ENCODE peak calls at places on chromosomes 6 and 20, in four cellular contexts. C is amygdala; X is ecto neural progenitor cell; Q is activated effector memory CD4-positive, alpha-beta T cell treated with Interleukin-2 at 50 U/mL for 16 hours. Z is an unnamed sample.

GRCh38 chr20:19885576-19885956 is 127.5 kb downstream of the RIN2 start:
- DNase-seq in C (no peak), Q (no peak), X (no peak), Z (no peak)

GRCh38 chr6:126905917-126906316 is 212.6 kb upstream of the RSPO3 start:
- DNase-seq in X (no peak), C (no peak), Q (no peak), Z (no peak)

GRCh38 chr20:63223121-63223825 is 7.3 kb upstream of the YTHDF1 start:
- DNase-seq in Q (peak; percentile 25), C (no peak), X (peak; percentile 73), Z (peak; percentile 50)

GRCh38 chr6:135497412-135498177 is at the start of gene AHI1:
- DNase-seq in Q (peak; percentile 81), C (peak; percentile 71), X (peak; percentile 96), Z (peak; percentile 82)

GRCh38 chr6:144467153-144467762 is 182.1 kb downstream of the UTRN start:
- DNase-seq in Q (no peak), C (no peak), X (no peak), Z (no peak)

GRCh38 chr6:116405663-116406329 is 35.0 kb downstream of the DSE start:
- DNase-seq in C (no peak), Q (no peak), X (no peak), Z (no peak)

GRCh38 chr20:38321959-38322598 is 18.1 kb downstream of the BPI start:
- DNase-seq in Q (no peak), C (no peak), X (no peak), Z (peak; percentile 76)

GRCh38 chr6:42032366-42032765 is 18.0 kb upstream of the TAF8 start:
- DNase-seq in C (no peak), Q (no peak), X (no peak), Z (no peak)

GRCh38 chr20:63102720-63103375 is 96.1 kb upstream of the BHLHE23 start:
- DNase-seq in X (no peak), C (no peak), Q (peak; percentile 59), Z (peak; percentile 49)

GRCh38 chr20:13219327-13220193 is 1.5 kb upstream of the ISM1 start:
- DNase-seq in C (no peak), X (no peak), Q (no peak), Z (no peak)

GRCh38 chr6:116020738-116021137 is 40.0 kb downstream of the FRK start:
- DNase-seq in Q (no peak), X (no peak), C (no peak), Z (no peak)

GRCh38 chr20:48456361-48457184 is 371.2 kb downstream of the PREX1 start:
- DNase-seq in C (no peak), Q (no peak), X (no peak), Z (no peak)

GRCh38 chr20:8326899-8327298 is 194.8 kb downstream of the PLCB1 start:
- DNase-seq in X (no peak), Q (no peak), C (no peak), Z (no peak)

GRCh38 chr6:34248198-34248726 is 544 bp downstream of the SMIM29 start:
- DNase-seq in X (peak; percentile 77), C (no peak), Q (no peak), Z (peak; percentile 61)

GRCh38 chr20:56143759-56144158 is 104.8 kb upstream of the MC3R start:
- DNase-seq in C (no peak), X (no peak), Q (no peak), Z (no peak)

GRCh38 chr6:135144678-135145508 is 36.2 kb upstream of the MYB start:
- DNase-seq in X (no peak), C (no peak), Q (no peak), Z (peak; percentile 26)

Z was measured in SW480.